ENCODE peak calls at places on chromosomes 1 and 21, in six cellular contexts. D, E, S, X, F and O are unnamed samples.

GRCh38 chr1:214970016-214970415 is 112.5 kb upstream of the KCNK2 start:
- DNase-seq in D (no peak), E (no peak), S (no peak), X (no peak), F (no peak), O (no peak)

GRCh38 chr1:101520302-101520701 is 283.5 kb downstream of the S1PR1 start:
- DNase-seq in D (no peak), E (no peak), S (peak), X (peak), F (peak), O (peak)

GRCh38 chr1:204599098-204599497 is 82.9 kb downstream of the MDM4 start:
- DNase-seq in D (no peak), E (no peak), S (no peak), X (no peak), F (no peak), O (no peak)

GRCh38 chr1:42453386-42453785 is 2.4 kb downstream of the ZMYND12 start:
- DNase-seq in D (no peak), E (no peak), S (no peak), X (no peak), F (peak), O (no peak)

GRCh38 chr1:59738591-59739015 is 76.1 kb upstream of the HOOK1 start:
- DNase-seq in D (no peak), E (no peak), S (no peak), X (peak), F (peak), O (peak)

GRCh38 chr1:234558186-234558836 is 51.7 kb downstream of the IRF2BP2 start:
- DNase-seq in D (peak), E (no peak), S (peak), X (no peak), F (no peak), O (no peak)

GRCh38 chr21:42251654-42252053 is 32.7 kb downstream of the ABCG1 start:
- DNase-seq in D (no peak), E (no peak), S (no peak), X (no peak), F (no peak), O (no peak)

GRCh38 chr1:246907472-246907871 is 24.3 kb downstream of the AHCTF1 start:
- DNase-seq in D (no peak), E (no peak), S (peak), X (peak), F (peak), O (peak)

GRCh38 chr1:34176830-34177613 is at the start of gene C1orf94:
- DNase-seq in D (no peak), E (no peak), S (no peak), X (no peak), F (no peak), O (no peak)

GRCh38 chr1:54995835-54996234 is 2.9 kb upstream of the BSND start:
- DNase-seq in D (no peak), E (no peak), S (no peak), X (no peak), F (no peak), O (no peak)

GRCh38 chr1:71014110-71014509 is 33.5 kb downstream of the PTGER3 start:
- DNase-seq in D (no peak), E (no peak), S (no peak), X (peak), F (peak), O (no peak)

GRCh38 chr1:82775402-82776000 is 974.8 kb downstream of the ADGRL2 start:
- DNase-seq in D (no peak), E (no peak), S (peak), X (no peak), F (peak), O (peak)